ENCODE peak calls at places on chromosomes 12 and 14, in seven cellular contexts. One of them, this sample, is unnamed.

GRCh38 chr12:31588976-31589375 is 2.0 kb downstream of the DENND5B start:
- DNase-seq in IMR-90: no peak
- DNase-seq in CD4-positive, alpha-beta T cell: no peak
- DNase-seq in Panc1: no peak
- DNase-seq in prostate gland: no peak
- DNase-seq in fibroblast of lung: peak
- DNase-seq in A549: no peak
- DNase-seq in this sample: peak

GRCh38 chr14:36096090-36096489 is 80.4 kb downstream of the PTCSC3 start:
- DNase-seq in IMR-90: peak
- DNase-seq in CD4-positive, alpha-beta T cell: no peak
- DNase-seq in Panc1: no peak
- DNase-seq in prostate gland: no peak
- DNase-seq in fibroblast of lung: no peak
- DNase-seq in A549: no peak
- DNase-seq in this sample: peak

GRCh38 chr14:71687115-71687836 is 245.0 kb upstream of the RGS6 start:
- DNase-seq in IMR-90: peak
- DNase-seq in CD4-positive, alpha-beta T cell: no peak
- DNase-seq in Panc1: no peak
- DNase-seq in prostate gland: no peak
- DNase-seq in fibroblast of lung: peak
- DNase-seq in A549: no peak
- DNase-seq in this sample: no peak

GRCh38 chr12:108856428-108857157 is 790 bp downstream of the SSH1 start:
- DNase-seq in IMR-90: peak
- DNase-seq in CD4-positive, alpha-beta T cell: peak
- DNase-seq in Panc1: no peak
- DNase-seq in prostate gland: peak
- DNase-seq in fibroblast of lung: peak
- DNase-seq in A549: no peak
- DNase-seq in this sample: no peak

GRCh38 chr12:124862768-124863408 is 776 bp downstream of the SCARB1 start:
- DNase-seq in IMR-90: no peak
- DNase-seq in CD4-positive, alpha-beta T cell: no peak
- DNase-seq in Panc1: no peak
- DNase-seq in prostate gland: peak
- DNase-seq in fibroblast of lung: peak
- DNase-seq in A549: peak
- DNase-seq in this sample: peak

GRCh38 chr12:26555139-26555538 is 277.9 kb downstream of the ITPR2 start:
- DNase-seq in IMR-90: peak
- DNase-seq in CD4-positive, alpha-beta T cell: no peak
- DNase-seq in Panc1: no peak
- DNase-seq in prostate gland: no peak
- DNase-seq in fibroblast of lung: no peak
- DNase-seq in A549: no peak
- DNase-seq in this sample: no peak

GRCh38 chr12:10365716-10366433 is 24.0 kb downstream of the KLRK1 start:
- DNase-seq in IMR-90: peak
- DNase-seq in CD4-positive, alpha-beta T cell: no peak
- DNase-seq in Panc1: no peak
- DNase-seq in prostate gland: no peak
- DNase-seq in fibroblast of lung: peak
- DNase-seq in A549: no peak
- DNase-seq in this sample: no peak

GRCh38 chr12:58576965-58577364 is 343.3 kb downstream of the LRIG3 start:
- DNase-seq in IMR-90: no peak
- DNase-seq in CD4-positive, alpha-beta T cell: no peak
- DNase-seq in Panc1: no peak
- DNase-seq in prostate gland: no peak
- DNase-seq in fibroblast of lung: no peak
- DNase-seq in A549: no peak
- DNase-seq in this sample: no peak

GRCh38 chr12:96635844-96636243 is 146.5 kb downstream of the CFAP54 start:
- DNase-seq in IMR-90: no peak
- DNase-seq in CD4-positive, alpha-beta T cell: no peak
- DNase-seq in Panc1: no peak
- DNase-seq in prostate gland: no peak
- DNase-seq in fibroblast of lung: no peak
- DNase-seq in A549: no peak
- DNase-seq in this sample: peak

GRCh38 chr12:95385246-95385645 is 88.7 kb upstream of the METAP2 start:
- DNase-seq in IMR-90: peak
- DNase-seq in CD4-positive, alpha-beta T cell: no peak
- DNase-seq in Panc1: no peak
- DNase-seq in prostate gland: peak
- DNase-seq in fibroblast of lung: peak
- DNase-seq in A549: no peak
- DNase-seq in this sample: no peak
- TF ChIP-seq CTCF in IMR-90: no peak
- TF ChIP-seq CTCF in CD4-positive, alpha-beta T cell: no peak
- TF ChIP-seq CTCF in Panc1: no peak
- TF ChIP-seq CTCF in prostate gland: no peak
- TF ChIP-seq CTCF in fibroblast of lung: peak
- TF ChIP-seq CTCF in A549: no peak
- TF ChIP-seq CTCF in this sample: no peak

GRCh38 chr12:29707846-29708245 is 75.9 kb downstream of the TMTC1 start:
- DNase-seq in IMR-90: no peak
- DNase-seq in CD4-positive, alpha-beta T cell: no peak
- DNase-seq in Panc1: no peak
- DNase-seq in prostate gland: no peak
- DNase-seq in fibroblast of lung: no peak
- DNase-seq in A549: no peak
- DNase-seq in this sample: no peak

GRCh38 chr12:29709056-29709455 is 74.7 kb downstream of the TMTC1 start:
- DNase-seq in IMR-90: no peak
- DNase-seq in CD4-positive, alpha-beta T cell: no peak
- DNase-seq in Panc1: no peak
- DNase-seq in prostate gland: no peak
- DNase-seq in fibroblast of lung: no peak
- DNase-seq in A549: no peak
- DNase-seq in this sample: no peak

GRCh38 chr12:29709641-29710040 is 74.1 kb downstream of the TMTC1 start:
- DNase-seq in IMR-90: no peak
- DNase-seq in CD4-positive, alpha-beta T cell: no peak
- DNase-seq in Panc1: no peak
- DNase-seq in prostate gland: no peak
- DNase-seq in fibroblast of lung: no peak
- DNase-seq in A549: no peak
- DNase-seq in this sample: no peak

GRCh38 chr12:29711381-29711780 is 72.4 kb downstream of the TMTC1 start:
- DNase-seq in IMR-90: no peak
- DNase-seq in CD4-positive, alpha-beta T cell: no peak
- DNase-seq in Panc1: no peak
- DNase-seq in prostate gland: no peak
- DNase-seq in fibroblast of lung: peak
- DNase-seq in A549: no peak
- DNase-seq in this sample: no peak

DNA sequence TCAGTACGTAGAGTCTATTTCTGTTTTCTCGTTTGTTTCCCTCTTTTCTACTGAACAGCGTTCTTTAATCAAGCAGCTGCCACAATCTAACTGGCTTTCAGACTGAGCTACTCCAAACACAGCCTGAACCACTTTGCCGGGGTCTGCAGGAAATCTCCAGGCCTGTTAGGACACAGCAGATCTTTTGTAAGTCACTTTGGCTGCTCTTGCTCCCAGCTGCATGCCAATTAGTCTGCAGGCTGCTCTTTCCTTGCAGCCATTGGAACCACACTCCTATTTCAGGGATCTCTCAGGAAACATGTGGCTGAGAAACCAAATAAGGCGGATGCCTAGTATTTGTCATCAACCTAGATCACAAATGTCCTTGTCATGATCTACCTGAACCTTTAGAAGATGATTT is 73.6 kb downstream of the TMTC1 start:
- DNase-seq in IMR-90: no peak
- DNase-seq in CD4-positive, alpha-beta T cell: no peak
- DNase-seq in Panc1: no peak
- DNase-seq in prostate gland: no peak
- DNase-seq in fibroblast of lung: peak
- DNase-seq in A549: no peak
- DNase-seq in this sample: no peak
- H3K27ac ChIP-seq in IMR-90: no peak
- H3K27ac ChIP-seq in CD4-positive, alpha-beta T cell: no peak
- H3K27ac ChIP-seq in Panc1: no peak
- H3K27ac ChIP-seq in prostate gland: no peak
- H3K27ac ChIP-seq in fibroblast of lung: no peak
- H3K27ac ChIP-seq in A549: no peak
- H3K27ac ChIP-seq in this sample: no peak

GRCh38 chr12:49636979-49637378 is 13.6 kb downstream of the PRPF40B start:
- DNase-seq in IMR-90: peak
- DNase-seq in CD4-positive, alpha-beta T cell: peak
- DNase-seq in Panc1: no peak
- DNase-seq in prostate gland: peak
- DNase-seq in fibroblast of lung: peak
- DNase-seq in A549: peak
- DNase-seq in this sample: no peak
- TF ChIP-seq CTCF in IMR-90: peak
- TF ChIP-seq CTCF in CD4-positive, alpha-beta T cell: peak
- TF ChIP-seq CTCF in Panc1: peak
- TF ChIP-seq CTCF in prostate gland: peak
- TF ChIP-seq CTCF in fibroblast of lung: peak
- TF ChIP-seq CTCF in A549: peak
- TF ChIP-seq CTCF in this sample: peak

GRCh38 chr14:50348933-50349332 is 36.8 kb downstream of the DMAC2L start:
- DNase-seq in IMR-90: no peak
- DNase-seq in CD4-positive, alpha-beta T cell: no peak
- DNase-seq in Panc1: no peak
- DNase-seq in prostate gland: no peak
- DNase-seq in fibroblast of lung: no peak
- DNase-seq in A549: no peak
- DNase-seq in this sample: no peak
- H3K27ac ChIP-seq in IMR-90: no peak
- H3K27ac ChIP-seq in CD4-positive, alpha-beta T cell: no peak
- H3K27ac ChIP-seq in Panc1: no peak
- H3K27ac ChIP-seq in prostate gland: peak
- H3K27ac ChIP-seq in fibroblast of lung: no peak
- H3K27ac ChIP-seq in A549: no peak
- H3K27ac ChIP-seq in this sample: no peak

GRCh38 chr14:23449314-23449713 is 13.9 kb upstream of the MYH7 start:
- DNase-seq in IMR-90: no peak
- DNase-seq in CD4-positive, alpha-beta T cell: no peak
- DNase-seq in Panc1: no peak
- DNase-seq in prostate gland: no peak
- DNase-seq in fibroblast of lung: no peak
- DNase-seq in A549: no peak
- DNase-seq in this sample: no peak

GRCh38 chr14:23454445-23454856 is 15.1 kb upstream of the NGDN start:
- DNase-seq in IMR-90: no peak
- DNase-seq in CD4-positive, alpha-beta T cell: no peak
- DNase-seq in Panc1: no peak
- DNase-seq in prostate gland: peak
- DNase-seq in fibroblast of lung: no peak
- DNase-seq in A549: no peak
- DNase-seq in this sample: peak

GRCh38 chr14:23447634-23448353 is 12.3 kb upstream of the MYH7 start:
- DNase-seq in IMR-90: no peak
- DNase-seq in CD4-positive, alpha-beta T cell: no peak
- DNase-seq in Panc1: no peak
- DNase-seq in prostate gland: no peak
- DNase-seq in fibroblast of lung: no peak
- DNase-seq in A549: no peak
- DNase-seq in this sample: no peak

GRCh38 chr14:23450376-23450775 is 14.9 kb upstream of the MYH7 start:
- DNase-seq in IMR-90: no peak
- DNase-seq in CD4-positive, alpha-beta T cell: no peak
- DNase-seq in Panc1: no peak
- DNase-seq in prostate gland: no peak
- DNase-seq in fibroblast of lung: no peak
- DNase-seq in A549: no peak
- DNase-seq in this sample: no peak

GRCh38 chr14:23452237-23452636 is 16.8 kb upstream of the MYH7 start:
- DNase-seq in IMR-90: no peak
- DNase-seq in CD4-positive, alpha-beta T cell: no peak
- DNase-seq in Panc1: no peak
- DNase-seq in prostate gland: no peak
- DNase-seq in fibroblast of lung: no peak
- DNase-seq in A549: no peak
- DNase-seq in this sample: no peak
- TF ChIP-seq CTCF in IMR-90: no peak
- TF ChIP-seq CTCF in CD4-positive, alpha-beta T cell: no peak
- TF ChIP-seq CTCF in Panc1: no peak
- TF ChIP-seq CTCF in prostate gland: no peak
- TF ChIP-seq CTCF in fibroblast of lung: no peak
- TF ChIP-seq CTCF in A549: no peak
- TF ChIP-seq CTCF in this sample: no peak

GRCh38 chr12:6444704-6445688 is at the start of gene CD27:
- DNase-seq in IMR-90: no peak
- DNase-seq in CD4-positive, alpha-beta T cell: no peak
- DNase-seq in Panc1: no peak
- DNase-seq in prostate gland: no peak
- DNase-seq in fibroblast of lung: no peak
- DNase-seq in A549: no peak
- DNase-seq in this sample: no peak
- H3K27ac ChIP-seq in IMR-90: no peak
- H3K27ac ChIP-seq in CD4-positive, alpha-beta T cell: peak
- H3K27ac ChIP-seq in Panc1: no peak
- H3K27ac ChIP-seq in prostate gland: no peak
- H3K27ac ChIP-seq in fibroblast of lung: no peak
- H3K27ac ChIP-seq in A549: peak
- H3K27ac ChIP-seq in this sample: no peak

GRCh38 chr14:96245710-96246534 is 10.1 kb upstream of the BDKRB1 start:
- DNase-seq in IMR-90: peak
- DNase-seq in CD4-positive, alpha-beta T cell: no peak
- DNase-seq in Panc1: no peak
- DNase-seq in prostate gland: no peak
- DNase-seq in fibroblast of lung: no peak
- DNase-seq in A549: no peak
- DNase-seq in this sample: peak
- TF ChIP-seq CTCF in IMR-90: no peak
- TF ChIP-seq CTCF in CD4-positive, alpha-beta T cell: no peak
- TF ChIP-seq CTCF in Panc1: no peak
- TF ChIP-seq CTCF in prostate gland: no peak
- TF ChIP-seq CTCF in fibroblast of lung: no peak
- TF ChIP-seq CTCF in A549: no peak
- TF ChIP-seq CTCF in this sample: no peak